ENCODE peak calls at places on chromosomes 4 and X, in seven cellular contexts. One of them, this sample, is unnamed.

GRCh38 chr4:159069922-159070321 is 33.0 kb upstream of the RAPGEF2 start:
- DNase-seq in SK-N-SH: no peak
- DNase-seq in HepG2: no peak
- DNase-seq in GM12891: no peak
- DNase-seq in GM12878: no peak
- DNase-seq in K562: no peak
- DNase-seq in H1: no peak
- DNase-seq in this sample: no peak

GRCh38 chrX:100622989-100623388 is 13.6 kb downstream of the TSPAN6 start:
- DNase-seq in SK-N-SH: no peak
- DNase-seq in HepG2: no peak
- DNase-seq in GM12891: no peak
- DNase-seq in GM12878: no peak
- DNase-seq in K562: no peak
- DNase-seq in H1: no peak
- DNase-seq in this sample: no peak

GRCh38 chr4:154732669-154733068 is 11.1 kb upstream of the LRAT start:
- DNase-seq in SK-N-SH: no peak
- DNase-seq in HepG2: no peak
- DNase-seq in GM12891: no peak
- DNase-seq in GM12878: no peak
- DNase-seq in K562: no peak
- DNase-seq in H1: no peak
- DNase-seq in this sample: no peak

GRCh38 chr4:29900336-29900735 is 819.8 kb upstream of the PCDH7 start:
- DNase-seq in SK-N-SH: no peak
- DNase-seq in HepG2: no peak
- DNase-seq in GM12891: no peak
- DNase-seq in GM12878: no peak
- DNase-seq in K562: no peak
- DNase-seq in H1: no peak
- DNase-seq in this sample: no peak

GRCh38 chr4:176789955-176790354 is 2.8 kb downstream of the VEGFC start:
- DNase-seq in SK-N-SH: peak
- DNase-seq in HepG2: peak
- DNase-seq in GM12891: peak
- DNase-seq in GM12878: no peak
- DNase-seq in K562: peak
- DNase-seq in H1: no peak
- DNase-seq in this sample: no peak

GRCh38 chr4:103008875-103009729 is 10.4 kb downstream of the SLC9B1 start:
- DNase-seq in SK-N-SH: peak
- DNase-seq in HepG2: peak
- DNase-seq in GM12891: no peak
- DNase-seq in GM12878: peak
- DNase-seq in K562: peak
- DNase-seq in H1: no peak
- DNase-seq in this sample: peak

GRCh38 chrX:45517090-45517973 is 316.7 kb upstream of the DIPK2B start:
- DNase-seq in SK-N-SH: no peak
- DNase-seq in HepG2: peak
- DNase-seq in GM12891: no peak
- DNase-seq in GM12878: no peak
- DNase-seq in K562: no peak
- DNase-seq in H1: no peak
- DNase-seq in this sample: no peak

GRCh38 chr4:177287298-177287697 is 22.4 kb upstream of the NEIL3 start:
- DNase-seq in SK-N-SH: no peak
- DNase-seq in HepG2: no peak
- DNase-seq in GM12891: no peak
- DNase-seq in GM12878: no peak
- DNase-seq in K562: no peak
- DNase-seq in H1: no peak
- DNase-seq in this sample: no peak

GRCh38 chr4:138111462-138112000 is 130.6 kb downstream of the SLC7A11 start:
- DNase-seq in SK-N-SH: no peak
- DNase-seq in HepG2: peak
- DNase-seq in GM12891: no peak
- DNase-seq in GM12878: no peak
- DNase-seq in K562: no peak
- DNase-seq in H1: no peak
- DNase-seq in this sample: no peak

GRCh38 chr4:78644063-78644691 is 92.6 kb downstream of the ANXA3 start:
- DNase-seq in SK-N-SH: no peak
- DNase-seq in HepG2: no peak
- DNase-seq in GM12891: no peak
- DNase-seq in GM12878: no peak
- DNase-seq in K562: no peak
- DNase-seq in H1: no peak
- DNase-seq in this sample: no peak

GRCh38 chr4:74161676-74162450 is 3.9 kb downstream of the MTHFD2L start:
- DNase-seq in SK-N-SH: no peak
- DNase-seq in HepG2: no peak
- DNase-seq in GM12891: no peak
- DNase-seq in GM12878: no peak
- DNase-seq in K562: no peak
- DNase-seq in H1: no peak
- DNase-seq in this sample: no peak

GRCh38 chr4:156523492-156523891 is 448.1 kb downstream of the PDGFC start:
- DNase-seq in SK-N-SH: no peak
- DNase-seq in HepG2: no peak
- DNase-seq in GM12891: no peak
- DNase-seq in GM12878: no peak
- DNase-seq in K562: no peak
- DNase-seq in H1: no peak
- DNase-seq in this sample: no peak

GRCh38 chr4:107603430-107603829 is 116.6 kb downstream of the PAPSS1 start:
- DNase-seq in SK-N-SH: no peak
- DNase-seq in HepG2: no peak
- DNase-seq in GM12891: no peak
- DNase-seq in GM12878: no peak
- DNase-seq in K562: no peak
- DNase-seq in H1: no peak
- DNase-seq in this sample: no peak

GRCh38 chr4:178738026-178738425 is 1295.8 kb upstream of the AGA start:
- DNase-seq in SK-N-SH: no peak
- DNase-seq in HepG2: no peak
- DNase-seq in GM12891: no peak
- DNase-seq in GM12878: no peak
- DNase-seq in K562: no peak
- DNase-seq in H1: no peak
- DNase-seq in this sample: no peak

GRCh38 chr4:183675625-183676024 is 16.5 kb downstream of the TRAPPC11 start:
- DNase-seq in SK-N-SH: peak
- DNase-seq in HepG2: no peak
- DNase-seq in GM12891: no peak
- DNase-seq in GM12878: no peak
- DNase-seq in K562: no peak
- DNase-seq in H1: no peak
- DNase-seq in this sample: no peak
- TF ChIP-seq TAF1 in SK-N-SH: no peak
- TF ChIP-seq TAF1 in HepG2: no peak
- TF ChIP-seq TAF1 in GM12891: no peak
- TF ChIP-seq TAF1 in GM12878: no peak
- TF ChIP-seq TAF1 in K562: no peak
- TF ChIP-seq TAF1 in H1: no peak
- TF ChIP-seq TAF1 in this sample: no peak

GRCh38 chr4:6705638-6706037 is 4.0 kb downstream of the MRFAP1L1 start:
- DNase-seq in SK-N-SH: no peak
- DNase-seq in HepG2: no peak
- DNase-seq in GM12891: no peak
- DNase-seq in GM12878: no peak
- DNase-seq in K562: no peak
- DNase-seq in H1: no peak
- DNase-seq in this sample: no peak
- TF ChIP-seq TAF1 in SK-N-SH: no peak
- TF ChIP-seq TAF1 in HepG2: no peak
- TF ChIP-seq TAF1 in GM12891: no peak
- TF ChIP-seq TAF1 in GM12878: no peak
- TF ChIP-seq TAF1 in K562: no peak
- TF ChIP-seq TAF1 in H1: no peak
- TF ChIP-seq TAF1 in this sample: no peak

DNA sequence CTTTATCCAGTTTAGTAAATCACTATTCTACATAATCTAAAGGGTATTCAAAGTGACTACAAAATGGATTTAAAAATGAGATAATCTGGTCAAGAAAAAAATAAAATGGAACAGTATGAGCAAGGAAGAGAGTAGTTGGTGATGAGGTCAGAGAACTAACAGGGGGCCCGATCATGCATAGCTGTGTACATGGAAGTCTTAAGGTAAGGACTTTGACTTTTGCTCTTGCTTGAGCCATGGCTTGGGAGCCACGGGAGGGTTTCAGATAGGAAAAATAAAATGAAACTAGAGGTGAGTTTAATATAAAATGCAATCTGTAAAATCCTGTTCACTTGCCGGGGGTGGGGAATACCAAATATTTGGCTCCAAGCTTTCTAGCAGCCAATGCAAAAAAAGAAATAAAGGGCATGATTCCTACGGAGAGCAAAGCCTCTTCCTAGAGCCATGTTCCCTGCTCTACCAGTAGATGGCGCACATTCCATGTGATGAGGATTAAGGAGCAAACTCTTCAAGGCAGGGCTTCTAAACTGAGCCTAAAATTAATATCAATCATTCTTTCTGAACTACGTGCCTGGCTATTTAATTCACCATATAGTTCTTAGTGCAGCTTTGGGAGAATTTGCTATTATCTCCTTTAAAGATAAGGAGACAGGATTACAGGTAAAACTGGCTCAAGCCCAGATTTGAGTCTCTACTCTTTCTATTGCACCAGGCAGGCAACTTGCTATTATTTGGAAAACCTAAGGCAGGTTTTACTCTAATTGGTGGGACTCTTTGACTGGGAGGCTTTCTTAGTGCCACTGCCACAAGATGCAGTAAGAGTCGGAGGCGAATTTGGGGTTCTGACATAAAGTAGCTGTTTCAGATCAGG is 6.8 kb upstream of the CLCN5 start:
- DNase-seq in SK-N-SH: peak
- DNase-seq in HepG2: peak
- DNase-seq in GM12891: no peak
- DNase-seq in GM12878: no peak
- DNase-seq in K562: peak
- DNase-seq in H1: no peak
- DNase-seq in this sample: no peak
- TF ChIP-seq TAF1 in SK-N-SH: no peak
- TF ChIP-seq TAF1 in HepG2: no peak
- TF ChIP-seq TAF1 in GM12891: no peak
- TF ChIP-seq TAF1 in GM12878: no peak
- TF ChIP-seq TAF1 in K562: no peak
- TF ChIP-seq TAF1 in H1: no peak
- TF ChIP-seq TAF1 in this sample: no peak

GRCh38 chr4:183783933-183784622 is 121.0 kb upstream of the STOX2 start:
- DNase-seq in SK-N-SH: no peak
- DNase-seq in HepG2: no peak
- DNase-seq in GM12891: no peak
- DNase-seq in GM12878: no peak
- DNase-seq in K562: no peak
- DNase-seq in H1: no peak
- DNase-seq in this sample: no peak

GRCh38 chr4:183790661-183791060 is 114.4 kb upstream of the STOX2 start:
- DNase-seq in SK-N-SH: no peak
- DNase-seq in HepG2: no peak
- DNase-seq in GM12891: no peak
- DNase-seq in GM12878: no peak
- DNase-seq in K562: no peak
- DNase-seq in H1: no peak
- DNase-seq in this sample: no peak

GRCh38 chr4:183789657-183790056 is 115.5 kb upstream of the STOX2 start:
- DNase-seq in SK-N-SH: no peak
- DNase-seq in HepG2: no peak
- DNase-seq in GM12891: no peak
- DNase-seq in GM12878: no peak
- DNase-seq in K562: no peak
- DNase-seq in H1: no peak
- DNase-seq in this sample: no peak

GRCh38 chr4:183788308-183788707 is 116.8 kb upstream of the STOX2 start:
- DNase-seq in SK-N-SH: no peak
- DNase-seq in HepG2: no peak
- DNase-seq in GM12891: no peak
- DNase-seq in GM12878: no peak
- DNase-seq in K562: no peak
- DNase-seq in H1: no peak
- DNase-seq in this sample: no peak
- TF ChIP-seq TAF1 in SK-N-SH: no peak
- TF ChIP-seq TAF1 in HepG2: no peak
- TF ChIP-seq TAF1 in GM12891: no peak
- TF ChIP-seq TAF1 in GM12878: no peak
- TF ChIP-seq TAF1 in K562: no peak
- TF ChIP-seq TAF1 in H1: no peak
- TF ChIP-seq TAF1 in this sample: no peak

GRCh38 chr4:47913858-47914218 is 545 bp downstream of the NFXL1 start:
- DNase-seq in SK-N-SH: no peak
- DNase-seq in HepG2: peak
- DNase-seq in GM12891: peak
- DNase-seq in GM12878: no peak
- DNase-seq in K562: no peak
- DNase-seq in H1: peak
- DNase-seq in this sample: peak

GRCh38 chr4:47914219-47914925 is at the start of gene NFXL1:
- DNase-seq in SK-N-SH: peak
- DNase-seq in HepG2: peak
- DNase-seq in GM12891: peak
- DNase-seq in GM12878: peak
- DNase-seq in K562: peak
- DNase-seq in H1: peak
- DNase-seq in this sample: peak

GRCh38 chr4:47915378-47915777 is 995 bp upstream of the NFXL1 start:
- DNase-seq in SK-N-SH: no peak
- DNase-seq in HepG2: no peak
- DNase-seq in GM12891: no peak
- DNase-seq in GM12878: no peak
- DNase-seq in K562: no peak
- DNase-seq in H1: no peak
- DNase-seq in this sample: no peak

GRCh38 chr4:47913328-47913727 is 1.1 kb downstream of the NFXL1 start:
- DNase-seq in SK-N-SH: peak
- DNase-seq in HepG2: peak
- DNase-seq in GM12891: no peak
- DNase-seq in GM12878: no peak
- DNase-seq in K562: no peak
- DNase-seq in H1: no peak
- DNase-seq in this sample: no peak

DNA sequence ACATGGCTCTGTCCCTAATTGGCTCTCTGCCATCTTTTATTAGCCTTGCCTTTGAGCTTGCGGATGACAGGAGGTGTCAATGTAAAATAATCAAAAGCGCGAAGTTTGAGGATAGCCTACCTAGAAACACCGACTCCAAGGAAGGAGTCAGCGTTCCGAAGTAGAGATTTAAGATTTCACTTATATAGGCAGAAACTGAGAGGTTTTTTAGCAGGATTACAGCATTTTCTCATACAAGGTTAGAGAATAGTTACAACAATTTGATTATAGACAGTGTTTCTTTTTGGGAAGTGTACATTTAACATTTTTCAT is 499 bp upstream of the NFXL1 start:
- DNase-seq in SK-N-SH: no peak
- DNase-seq in HepG2: no peak
- DNase-seq in GM12891: no peak
- DNase-seq in GM12878: no peak
- DNase-seq in K562: no peak
- DNase-seq in H1: no peak
- DNase-seq in this sample: no peak
- TF ChIP-seq TAF1 in SK-N-SH: no peak
- TF ChIP-seq TAF1 in HepG2: no peak
- TF ChIP-seq TAF1 in GM12891: no peak
- TF ChIP-seq TAF1 in GM12878: no peak
- TF ChIP-seq TAF1 in K562: no peak
- TF ChIP-seq TAF1 in H1: no peak
- TF ChIP-seq TAF1 in this sample: no peak

This sample was measured in GM12892.